ENCODE peak calls at places on chromosomes 7 and 10, in seven cellular contexts. One of them, this sample, is unnamed.
A peak's percentile ranks its signal among the peaks of the same experiment; 100 is the strongest.

GRCh38 chr7:54785261-54785660 is 26.2 kb upstream of the SEC61G start:
- DNase-seq in mesendoderm: peak; percentile 30
- DNase-seq in H1: no peak
- DNase-seq in H9: no peak
- DNase-seq in IMR-90: peak; percentile 30
- DNase-seq in trophoblast cell: peak; percentile 91
- DNase-seq in mesenchymal stem cell: no peak
- DNase-seq in this sample: no peak

GRCh38 chr7:120995659-120996058 is 7.1 kb downstream of the CPED1 start:
- DNase-seq in mesendoderm: no peak
- DNase-seq in H1: no peak
- DNase-seq in H9: no peak
- DNase-seq in IMR-90: no peak
- DNase-seq in trophoblast cell: no peak
- DNase-seq in mesenchymal stem cell: no peak
- DNase-seq in this sample: no peak

GRCh38 chr7:117323877-117324699 is 1.2 kb upstream of the WNT2 start:
- DNase-seq in mesendoderm: peak; percentile 48
- DNase-seq in H1: no peak
- DNase-seq in H9: peak; percentile 49
- DNase-seq in IMR-90: peak; percentile 70
- DNase-seq in trophoblast cell: no peak
- DNase-seq in mesenchymal stem cell: peak; percentile 56
- DNase-seq in this sample: peak; percentile 35

GRCh38 chr7:90933984-90934383 is 330.2 kb upstream of the FZD1 start:
- DNase-seq in mesendoderm: no peak
- DNase-seq in H1: no peak
- DNase-seq in H9: no peak
- DNase-seq in IMR-90: no peak
- DNase-seq in trophoblast cell: no peak
- DNase-seq in mesenchymal stem cell: no peak
- DNase-seq in this sample: no peak

GRCh38 chr10:110746254-110746826 is 102.2 kb downstream of the RBM20 start:
- DNase-seq in mesendoderm: peak; percentile 77
- DNase-seq in H1: no peak
- DNase-seq in H9: peak; percentile 73
- DNase-seq in IMR-90: peak; percentile 71
- DNase-seq in trophoblast cell: peak; percentile 83
- DNase-seq in mesenchymal stem cell: peak; percentile 72
- DNase-seq in this sample: peak; percentile 59

GRCh38 chr7:114819629-114820362 is 102.1 kb upstream of the MDFIC start:
- DNase-seq in mesendoderm: no peak
- DNase-seq in H1: no peak
- DNase-seq in H9: no peak
- DNase-seq in IMR-90: peak; percentile 98
- DNase-seq in trophoblast cell: peak; percentile 91
- DNase-seq in mesenchymal stem cell: peak; percentile 97
- DNase-seq in this sample: no peak

GRCh38 chr10:77756319-77757232 is 119.0 kb upstream of the KCNMA1 start:
- DNase-seq in mesendoderm: peak; percentile 91
- DNase-seq in H1: peak; percentile 56
- DNase-seq in H9: peak; percentile 80
- DNase-seq in IMR-90: peak; percentile 74
- DNase-seq in trophoblast cell: peak; percentile 74
- DNase-seq in mesenchymal stem cell: peak; percentile 80
- DNase-seq in this sample: peak; percentile 27

GRCh38 chr10:78756604-78757442 is 311.9 kb upstream of the ZMIZ1 start:
- DNase-seq in mesendoderm: peak; percentile 84
- DNase-seq in H1: no peak
- DNase-seq in H9: no peak
- DNase-seq in IMR-90: peak; percentile 98
- DNase-seq in trophoblast cell: peak; percentile 74
- DNase-seq in mesenchymal stem cell: peak; percentile 99
- DNase-seq in this sample: no peak

GRCh38 chr7:24851791-24852190 is 94.5 kb upstream of the GSDME start:
- DNase-seq in mesendoderm: peak; percentile 57
- DNase-seq in H1: no peak
- DNase-seq in H9: no peak
- DNase-seq in IMR-90: peak; percentile 79
- DNase-seq in trophoblast cell: peak; percentile 49
- DNase-seq in mesenchymal stem cell: peak; percentile 73
- DNase-seq in this sample: no peak

GRCh38 chr10:47024399-47025252 is 113.4 kb downstream of the PTPN20 start:
- DNase-seq in mesendoderm: peak; percentile 68
- DNase-seq in H1: peak; percentile 33
- DNase-seq in H9: peak; percentile 85
- DNase-seq in IMR-90: peak; percentile 62
- DNase-seq in trophoblast cell: peak; percentile 74
- DNase-seq in mesenchymal stem cell: peak; percentile 16
- DNase-seq in this sample: peak; percentile 38

GRCh38 chr7:148623586-148624282 is 33.2 kb downstream of the C7orf33 start:
- DNase-seq in mesendoderm: no peak
- DNase-seq in H1: no peak
- DNase-seq in H9: no peak
- DNase-seq in IMR-90: peak; percentile 5
- DNase-seq in trophoblast cell: peak; percentile 51
- DNase-seq in mesenchymal stem cell: peak; percentile 41
- DNase-seq in this sample: no peak

GRCh38 chr10:97140887-97141745 is 44.6 kb downstream of the SLIT1 start:
- DNase-seq in mesendoderm: peak; percentile 59
- DNase-seq in H1: no peak
- DNase-seq in H9: peak; percentile 49
- DNase-seq in IMR-90: no peak
- DNase-seq in trophoblast cell: no peak
- DNase-seq in mesenchymal stem cell: no peak
- DNase-seq in this sample: no peak

DNA sequence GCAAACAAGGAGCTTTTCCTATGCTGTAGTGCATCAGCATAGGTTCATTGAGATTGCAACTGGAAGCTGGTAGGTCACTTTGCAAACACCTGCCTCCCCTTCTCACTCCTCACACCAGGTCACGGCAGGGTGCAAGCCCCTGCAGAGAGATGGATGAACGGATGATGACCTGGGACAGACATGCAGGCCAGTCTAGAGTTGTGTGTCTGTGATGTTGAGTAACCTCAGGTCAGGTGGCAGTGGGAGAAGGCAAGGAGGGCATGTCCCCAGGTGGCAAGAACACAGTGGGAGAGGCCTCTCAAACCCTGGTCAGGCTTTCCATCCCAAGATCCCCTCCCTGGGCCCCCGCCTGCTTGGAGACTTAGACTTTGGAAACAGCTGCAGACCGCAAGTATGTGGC is 197.1 kb upstream of the LYZL2 start:
- DNase-seq in mesendoderm: no peak
- DNase-seq in H1: no peak
- DNase-seq in H9: no peak
- DNase-seq in IMR-90: no peak
- DNase-seq in trophoblast cell: no peak
- DNase-seq in mesenchymal stem cell: no peak
- DNase-seq in this sample: no peak
- H3K4ac ChIP-seq in mesendoderm: no peak overlapping the region
- H3K4ac ChIP-seq in H1: no peak overlapping the region
- H3K4ac ChIP-seq in H9: no peak overlapping the region
- H3K4ac ChIP-seq in IMR-90: peak overlapping the region; percentile 8
- H3K4ac ChIP-seq in trophoblast cell: no peak overlapping the region
- H3K4ac ChIP-seq in mesenchymal stem cell: no peak overlapping the region
- H3K4ac ChIP-seq in this sample: no peak overlapping the region

GRCh38 chr10:5946786-5947185 is 30.6 kb downstream of the IL15RA start:
- DNase-seq in mesendoderm: no peak
- DNase-seq in H1: no peak
- DNase-seq in H9: no peak
- DNase-seq in IMR-90: no peak
- DNase-seq in trophoblast cell: no peak
- DNase-seq in mesenchymal stem cell: no peak
- DNase-seq in this sample: no peak
- H3K4ac ChIP-seq in mesendoderm: no peak overlapping the region
- H3K4ac ChIP-seq in H1: no peak overlapping the region
- H3K4ac ChIP-seq in H9: no peak overlapping the region
- H3K4ac ChIP-seq in IMR-90: peak overlapping the region; percentile 97
- H3K4ac ChIP-seq in trophoblast cell: no peak overlapping the region
- H3K4ac ChIP-seq in mesenchymal stem cell: peak overlapping the region; percentile 47
- H3K4ac ChIP-seq in this sample: no peak overlapping the region

DNA sequence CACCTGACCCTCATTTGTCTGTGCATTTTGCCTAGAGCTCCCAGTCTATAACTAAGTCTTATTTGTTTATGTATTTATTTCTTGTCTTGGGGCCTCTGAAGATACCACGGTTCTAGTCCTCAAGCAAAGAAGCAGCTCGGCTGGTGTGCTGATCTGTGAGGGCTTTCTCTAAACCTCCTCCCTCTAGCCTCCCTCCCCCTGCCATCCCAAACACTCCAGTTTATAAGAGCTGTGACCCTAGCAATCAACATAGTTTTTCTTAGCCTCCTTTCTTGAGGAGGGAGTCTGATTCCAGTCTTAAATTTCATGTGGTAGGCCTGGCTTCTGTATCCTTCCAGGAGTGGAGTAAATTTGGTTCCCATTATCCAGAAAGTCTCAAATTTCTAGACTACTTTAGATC is 15.8 kb upstream of the NDUFA5 start:
- DNase-seq in mesendoderm: peak; percentile 18
- DNase-seq in H1: no peak
- DNase-seq in H9: no peak
- DNase-seq in IMR-90: no peak
- DNase-seq in trophoblast cell: no peak
- DNase-seq in mesenchymal stem cell: no peak
- DNase-seq in this sample: no peak
- H3K4ac ChIP-seq in mesendoderm: no peak overlapping the region
- H3K4ac ChIP-seq in H1: no peak overlapping the region
- H3K4ac ChIP-seq in H9: no peak overlapping the region
- H3K4ac ChIP-seq in IMR-90: no peak overlapping the region
- H3K4ac ChIP-seq in trophoblast cell: no peak overlapping the region
- H3K4ac ChIP-seq in mesenchymal stem cell: no peak overlapping the region
- H3K4ac ChIP-seq in this sample: no peak overlapping the region

DNA sequence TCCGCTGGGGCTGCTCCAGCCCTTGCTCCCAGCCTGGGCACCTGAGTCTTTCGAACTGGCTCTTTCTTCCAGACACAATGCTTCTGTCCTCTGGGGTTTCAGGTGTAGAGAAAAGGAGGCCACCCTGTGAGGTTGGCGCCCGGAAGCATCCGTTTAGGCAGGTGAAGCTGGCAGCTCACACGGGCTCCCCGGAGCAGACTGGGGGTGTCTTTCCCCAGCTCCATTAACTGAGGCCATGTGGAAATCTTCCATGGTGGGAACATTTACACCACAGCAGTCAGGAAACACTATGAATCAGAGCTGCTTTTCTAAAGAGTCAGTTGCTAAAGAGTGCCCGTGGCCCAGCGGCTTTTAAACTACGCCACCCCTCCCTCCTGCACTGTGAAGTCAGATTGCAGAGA is 29.2 kb downstream of the PRKAG2 start:
- DNase-seq in mesendoderm: no peak
- DNase-seq in H1: no peak
- DNase-seq in H9: no peak
- DNase-seq in IMR-90: no peak
- DNase-seq in trophoblast cell: no peak
- DNase-seq in mesenchymal stem cell: no peak
- DNase-seq in this sample: no peak
- H3K4ac ChIP-seq in mesendoderm: no peak overlapping the region
- H3K4ac ChIP-seq in H1: no peak overlapping the region
- H3K4ac ChIP-seq in H9: no peak overlapping the region
- H3K4ac ChIP-seq in IMR-90: no peak overlapping the region
- H3K4ac ChIP-seq in trophoblast cell: no peak overlapping the region
- H3K4ac ChIP-seq in mesenchymal stem cell: no peak overlapping the region
- H3K4ac ChIP-seq in this sample: no peak overlapping the region